ENCODE peak calls at places on chromosomes 2 and 18, in nine cellular contexts. Y is psoas muscle, N is breast epithelium, S is BJ, R is adipocyte, P is SJSA1, A is body of pancreas, W is stomach, G is spleen. O is an unnamed sample. For H3K36me3, the result is how much of the 10 kb centered on the place peaks cover.

GRCh38 chr18:4510709-4511108 is 55.6 kb upstream of the DLGAP1 start:
- DNase-seq in S (no peak), W (no peak), R (no peak), Y (no peak), A (no peak), P (no peak), G (no peak), N (no peak), O (no peak)

GRCh38 chr2:74762789-74763188 is 71.1 kb upstream of the HK2 start:
- DNase-seq in G (no peak), P (no peak), N (no peak), S (no peak), A (no peak), Y (no peak), R (no peak), W (no peak), O (no peak)

GRCh38 chr18:77008576-77009315 is 123.8 kb downstream of the MBP start:
- DNase-seq in N (no peak), P (no peak), R (no peak), G (no peak), Y (no peak), S (no peak), W (no peak), A (no peak), O (no peak)

GRCh38 chr2:223047260-223047761 is 4.7 kb upstream of the KCNE4 start:
- DNase-seq in R (peak), P (no peak), A (no peak), W (no peak), G (no peak), N (no peak), Y (peak), S (peak), O (peak)

GRCh38 chr2:171762879-171763573 is 75.8 kb downstream of the DYNC1I2 start:
- DNase-seq in W (no peak), G (no peak), S (no peak), A (no peak), R (no peak), P (no peak), N (no peak), Y (no peak), O (no peak)

GRCh38 chr2:171347158-171347557 is 86.6 kb downstream of the METTL8 start:
- DNase-seq in P (no peak), Y (no peak), W (no peak), N (no peak), G (no peak), A (no peak), R (no peak), S (peak), O (no peak)

GRCh38 chr2:20052872-20053281 is 1.4 kb upstream of the LAPTM4A start:
- DNase-seq in S (no peak), G (no peak), P (no peak), W (peak), R (peak), N (no peak), Y (peak), A (peak), O (peak)

GRCh38 chr2:236517463-236518077 is 52.1 kb upstream of the ACKR3 start:
- DNase-seq in N (no peak), Y (no peak), R (no peak), S (no peak), W (no peak), G (no peak), A (no peak), P (no peak), O (no peak)

GRCh38 chr2:165164201-165164600 is 39.6 kb downstream of the SCN3A start:
- DNase-seq in N (no peak), P (no peak), W (no peak), A (no peak), G (no peak), R (peak), Y (no peak), S (no peak), O (no peak)

GRCh38 chr2:236867441-236868260 is 218.0 kb upstream of the COPS8 start:
- DNase-seq in G (no peak), R (no peak), Y (no peak), N (peak), P (peak), W (no peak), A (no peak), S (peak), O (no peak)

GRCh38 chr2:135676031-135676430 is 65.6 kb upstream of the UBXN4 start:
- DNase-seq in A (no peak), P (no peak), Y (no peak), S (no peak), R (no peak), N (no peak), W (no peak), G (no peak), O (no peak)

GRCh38 chr2:135679125-135679524 is 62.5 kb upstream of the UBXN4 start:
- DNase-seq in S (no peak), N (no peak), A (no peak), G (no peak), R (no peak), Y (no peak), P (no peak), W (no peak), O (no peak)

GRCh38 chr2:135674453-135674852 is 67.2 kb upstream of the UBXN4 start:
- DNase-seq in N (no peak), W (no peak), Y (no peak), G (no peak), R (no peak), A (no peak), P (no peak), S (no peak), O (no peak)
- H3K36me3 ChIP-seq in N (under half), W (under half), Y (under half), G (half or more), R (under half), A (under half), P (under half), S (under half), O (under half)

GRCh38 chr18:11902522-11903292 is 5.4 kb downstream of the MPPE1 start:
- DNase-seq in Y (no peak), N (no peak), A (no peak), R (no peak), S (no peak), G (no peak), P (no peak), W (no peak), O (no peak)
- H3K4me3 ChIP-seq in Y (no peak), N (no peak), A (no peak), R (no peak), S (no peak), G (no peak), P (no peak), W (no peak), O (no peak)

GRCh38 chr2:229798446-229799147 is 84.2 kb upstream of the DNER start:
- DNase-seq in W (no peak), S (no peak), R (peak), Y (no peak), N (no peak), A (no peak), G (no peak), P (no peak), O (no peak)
- H3K36me3 ChIP-seq in W (under half), S (under half), R (half or more), Y (half or more), N (under half), A (under half), G (half or more), P (half or more), O (under half)

DNA sequence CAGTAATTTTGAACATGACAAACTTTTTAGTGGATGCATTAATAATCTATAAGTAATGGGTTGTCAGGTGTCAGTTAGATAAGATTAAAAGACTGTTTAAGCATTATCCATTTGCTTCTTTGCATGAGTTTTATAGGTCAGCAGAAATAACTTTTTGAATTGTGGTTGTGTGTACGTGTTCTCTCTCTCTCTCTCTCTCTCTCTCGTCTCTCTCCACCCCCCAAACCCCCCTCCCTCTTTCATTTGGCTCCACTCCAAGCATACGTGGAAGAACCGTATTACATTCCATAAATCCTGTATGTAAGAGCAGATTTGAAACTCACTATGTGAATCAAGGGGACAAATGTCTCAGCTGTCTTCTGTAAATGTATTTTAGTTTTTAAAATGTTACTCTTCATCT is 120.2 kb downstream of the MEIS1 start:
- DNase-seq in Y (no peak), R (no peak), G (no peak), W (no peak), S (no peak), A (no peak), P (no peak), N (no peak), O (no peak)
- H3K4me3 ChIP-seq in Y (peak), R (peak), G (peak), W (no peak), S (no peak), A (no peak), P (no peak), N (peak), O (no peak)

DNA sequence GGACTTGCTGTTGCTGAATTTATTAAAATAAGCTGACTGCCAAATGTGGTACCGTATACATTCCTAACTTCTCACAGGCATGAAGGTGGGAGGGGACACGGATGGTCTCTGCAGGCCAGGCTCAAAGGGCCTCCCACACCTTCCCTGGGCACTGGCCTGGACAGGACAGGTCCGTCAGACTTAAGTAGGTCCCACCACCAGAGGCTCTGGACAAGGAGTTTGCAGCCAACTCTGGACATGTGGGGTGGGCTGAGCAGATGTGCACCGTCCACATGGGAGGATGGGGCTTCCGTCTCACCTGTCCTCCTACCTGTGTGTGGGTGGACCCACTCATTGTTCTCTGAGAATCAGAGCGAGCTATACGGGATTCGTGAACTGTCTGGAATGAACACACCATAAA is 8.2 kb downstream of the ODC1 start:
- DNase-seq in G (no peak), R (no peak), A (no peak), N (no peak), W (no peak), S (no peak), P (no peak), Y (no peak), O (no peak)
- H3K36me3 ChIP-seq in G (half or more), R (half or more), A (under half), N (under half), W (under half), S (under half), P (half or more), Y (half or more), O (under half)

DNA sequence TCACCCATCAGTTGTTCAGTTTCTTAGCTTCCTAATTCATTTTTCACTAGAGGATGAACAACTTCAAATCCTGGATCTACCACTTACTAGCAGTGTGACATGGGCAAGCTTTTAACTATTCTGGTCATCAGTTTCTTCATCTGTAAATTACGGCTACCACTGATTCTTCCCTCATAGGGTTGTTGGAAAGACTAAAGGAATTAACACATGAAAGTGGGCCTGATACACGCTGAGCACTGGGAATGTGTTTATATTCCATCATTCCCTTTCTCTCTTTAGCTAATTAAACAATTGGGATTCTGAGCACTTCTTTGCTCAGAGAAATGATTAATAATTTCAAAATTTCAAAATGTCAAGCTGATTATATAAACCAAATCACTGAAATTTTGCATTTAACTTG is 862.3 kb upstream of the GCFC2 start:
- DNase-seq in G (no peak), A (no peak), S (no peak), W (no peak), R (no peak), P (no peak), N (no peak), Y (no peak), O (no peak)
- H3K4me3 ChIP-seq in G (no peak), A (no peak), S (no peak), W (no peak), R (no peak), P (no peak), N (no peak), Y (no peak), O (no peak)

O was measured in mucosa of descending colon.